ENCODE peak calls at places on chromosomes 5 and 9, in nine cellular contexts. One of them, this sample, is unnamed.

GRCh38 chr5:170333161-170333909 is 35.8 kb upstream of the LCP2 start:
- DNase-seq in GM04504: no peak
- DNase-seq in brain microvascular endothelial cell: no peak
- DNase-seq in CD8-positive, alpha-beta memory T cell: peak; percentile 72
- DNase-seq in stimulated activated CD4-positive, alpha-beta T cell treated with anti-CD3 and anti-CD28 coated beads, Interleukin-12 subunit alpha, Interleukin-12 subunit beta, amount 100 ng/mL, for 4 hours: peak; percentile 47
- DNase-seq in stimulated activated CD8-positive, alpha-beta memory T cell treated with anti-CD3 and anti-CD28 coated beads, Interleukin-15, amount 100 ng/mL, for 24 hours: no peak
- DNase-seq in HCEC 1CT: no peak
- DNase-seq in NCI-H2081: no peak
- DNase-seq in left cardiac atrium: no peak
- DNase-seq in this sample: no peak

GRCh38 chr9:127754099-127754760 is 19.1 kb upstream of the TOR2A start:
- DNase-seq in GM04504: no peak
- DNase-seq in brain microvascular endothelial cell: no peak
- DNase-seq in CD8-positive, alpha-beta memory T cell: no peak
- DNase-seq in stimulated activated CD4-positive, alpha-beta T cell treated with anti-CD3 and anti-CD28 coated beads, Interleukin-12 subunit alpha, Interleukin-12 subunit beta, amount 100 ng/mL, for 4 hours: no peak
- DNase-seq in stimulated activated CD8-positive, alpha-beta memory T cell treated with anti-CD3 and anti-CD28 coated beads, Interleukin-15, amount 100 ng/mL, for 24 hours: no peak
- DNase-seq in HCEC 1CT: peak; percentile 22
- DNase-seq in NCI-H2081: peak; percentile 28
- DNase-seq in left cardiac atrium: no peak
- DNase-seq in this sample: no peak

GRCh38 chr9:133844876-133845658 is 106.9 kb upstream of the SARDH start:
- DNase-seq in GM04504: no peak
- DNase-seq in brain microvascular endothelial cell: peak; percentile 66
- DNase-seq in CD8-positive, alpha-beta memory T cell: no peak
- DNase-seq in stimulated activated CD4-positive, alpha-beta T cell treated with anti-CD3 and anti-CD28 coated beads, Interleukin-12 subunit alpha, Interleukin-12 subunit beta, amount 100 ng/mL, for 4 hours: no peak
- DNase-seq in stimulated activated CD8-positive, alpha-beta memory T cell treated with anti-CD3 and anti-CD28 coated beads, Interleukin-15, amount 100 ng/mL, for 24 hours: no peak
- DNase-seq in HCEC 1CT: no peak
- DNase-seq in NCI-H2081: peak; percentile 53
- DNase-seq in left cardiac atrium: peak; percentile 86
- DNase-seq in this sample: no peak

GRCh38 chr5:157800109-157800508 is 56.6 kb downstream of the LSM11 start:
- DNase-seq in GM04504: no peak
- DNase-seq in brain microvascular endothelial cell: no peak
- DNase-seq in CD8-positive, alpha-beta memory T cell: no peak
- DNase-seq in stimulated activated CD4-positive, alpha-beta T cell treated with anti-CD3 and anti-CD28 coated beads, Interleukin-12 subunit alpha, Interleukin-12 subunit beta, amount 100 ng/mL, for 4 hours: no peak
- DNase-seq in stimulated activated CD8-positive, alpha-beta memory T cell treated with anti-CD3 and anti-CD28 coated beads, Interleukin-15, amount 100 ng/mL, for 24 hours: no peak
- DNase-seq in HCEC 1CT: no peak
- DNase-seq in NCI-H2081: no peak
- DNase-seq in left cardiac atrium: no peak
- DNase-seq in this sample: no peak

GRCh38 chr5:181039471-181039870 is 595 bp upstream of the BTNL9 start:
- DNase-seq in GM04504: no peak
- DNase-seq in brain microvascular endothelial cell: no peak
- DNase-seq in CD8-positive, alpha-beta memory T cell: no peak
- DNase-seq in stimulated activated CD4-positive, alpha-beta T cell treated with anti-CD3 and anti-CD28 coated beads, Interleukin-12 subunit alpha, Interleukin-12 subunit beta, amount 100 ng/mL, for 4 hours: no peak
- DNase-seq in stimulated activated CD8-positive, alpha-beta memory T cell treated with anti-CD3 and anti-CD28 coated beads, Interleukin-15, amount 100 ng/mL, for 24 hours: no peak
- DNase-seq in HCEC 1CT: no peak
- DNase-seq in NCI-H2081: no peak
- DNase-seq in left cardiac atrium: no peak
- DNase-seq in this sample: no peak

GRCh38 chr5:178421699-178422399 is 168.3 kb downstream of the COL23A1 start:
- DNase-seq in GM04504: no peak
- DNase-seq in brain microvascular endothelial cell: no peak
- DNase-seq in CD8-positive, alpha-beta memory T cell: no peak
- DNase-seq in stimulated activated CD4-positive, alpha-beta T cell treated with anti-CD3 and anti-CD28 coated beads, Interleukin-12 subunit alpha, Interleukin-12 subunit beta, amount 100 ng/mL, for 4 hours: no peak
- DNase-seq in stimulated activated CD8-positive, alpha-beta memory T cell treated with anti-CD3 and anti-CD28 coated beads, Interleukin-15, amount 100 ng/mL, for 24 hours: no peak
- DNase-seq in HCEC 1CT: no peak
- DNase-seq in NCI-H2081: no peak
- DNase-seq in left cardiac atrium: no peak
- DNase-seq in this sample: no peak

GRCh38 chr5:31854181-31854624 is 215.3 kb downstream of the PDZD2 start:
- DNase-seq in GM04504: no peak
- DNase-seq in brain microvascular endothelial cell: no peak
- DNase-seq in CD8-positive, alpha-beta memory T cell: no peak
- DNase-seq in stimulated activated CD4-positive, alpha-beta T cell treated with anti-CD3 and anti-CD28 coated beads, Interleukin-12 subunit alpha, Interleukin-12 subunit beta, amount 100 ng/mL, for 4 hours: no peak
- DNase-seq in stimulated activated CD8-positive, alpha-beta memory T cell treated with anti-CD3 and anti-CD28 coated beads, Interleukin-15, amount 100 ng/mL, for 24 hours: no peak
- DNase-seq in HCEC 1CT: no peak
- DNase-seq in NCI-H2081: peak; percentile 71
- DNase-seq in left cardiac atrium: peak; percentile 36
- DNase-seq in this sample: peak; percentile 18

GRCh38 chr5:139636975-139637408 is 11.2 kb upstream of the CXXC5 start:
- DNase-seq in GM04504: no peak
- DNase-seq in brain microvascular endothelial cell: no peak
- DNase-seq in CD8-positive, alpha-beta memory T cell: peak; percentile 46
- DNase-seq in stimulated activated CD4-positive, alpha-beta T cell treated with anti-CD3 and anti-CD28 coated beads, Interleukin-12 subunit alpha, Interleukin-12 subunit beta, amount 100 ng/mL, for 4 hours: no peak
- DNase-seq in stimulated activated CD8-positive, alpha-beta memory T cell treated with anti-CD3 and anti-CD28 coated beads, Interleukin-15, amount 100 ng/mL, for 24 hours: no peak
- DNase-seq in HCEC 1CT: peak; percentile 49
- DNase-seq in NCI-H2081: no peak
- DNase-seq in left cardiac atrium: no peak
- DNase-seq in this sample: no peak

GRCh38 chr5:141637693-141638419 is 1.1 kb downstream of the RELL2 start:
- DNase-seq in GM04504: no peak
- DNase-seq in brain microvascular endothelial cell: peak; percentile 46
- DNase-seq in CD8-positive, alpha-beta memory T cell: peak; percentile 60
- DNase-seq in stimulated activated CD4-positive, alpha-beta T cell treated with anti-CD3 and anti-CD28 coated beads, Interleukin-12 subunit alpha, Interleukin-12 subunit beta, amount 100 ng/mL, for 4 hours: peak; percentile 50
- DNase-seq in stimulated activated CD8-positive, alpha-beta memory T cell treated with anti-CD3 and anti-CD28 coated beads, Interleukin-15, amount 100 ng/mL, for 24 hours: peak; percentile 23
- DNase-seq in HCEC 1CT: peak; percentile 40
- DNase-seq in NCI-H2081: peak; percentile 9
- DNase-seq in left cardiac atrium: peak; percentile 75
- DNase-seq in this sample: no peak

GRCh38 chr5:80101993-80102392 is 66.8 kb downstream of the THBS4 start:
- DNase-seq in GM04504: no peak
- DNase-seq in brain microvascular endothelial cell: no peak
- DNase-seq in CD8-positive, alpha-beta memory T cell: no peak
- DNase-seq in stimulated activated CD4-positive, alpha-beta T cell treated with anti-CD3 and anti-CD28 coated beads, Interleukin-12 subunit alpha, Interleukin-12 subunit beta, amount 100 ng/mL, for 4 hours: no peak
- DNase-seq in stimulated activated CD8-positive, alpha-beta memory T cell treated with anti-CD3 and anti-CD28 coated beads, Interleukin-15, amount 100 ng/mL, for 24 hours: no peak
- DNase-seq in HCEC 1CT: no peak
- DNase-seq in NCI-H2081: no peak
- DNase-seq in left cardiac atrium: no peak
- DNase-seq in this sample: no peak

GRCh38 chr9:131997779-131998178 is 81.9 kb downstream of the MED27 start:
- DNase-seq in GM04504: no peak
- DNase-seq in brain microvascular endothelial cell: no peak
- DNase-seq in CD8-positive, alpha-beta memory T cell: no peak
- DNase-seq in stimulated activated CD4-positive, alpha-beta T cell treated with anti-CD3 and anti-CD28 coated beads, Interleukin-12 subunit alpha, Interleukin-12 subunit beta, amount 100 ng/mL, for 4 hours: no peak
- DNase-seq in stimulated activated CD8-positive, alpha-beta memory T cell treated with anti-CD3 and anti-CD28 coated beads, Interleukin-15, amount 100 ng/mL, for 24 hours: no peak
- DNase-seq in HCEC 1CT: no peak
- DNase-seq in NCI-H2081: no peak
- DNase-seq in left cardiac atrium: peak; percentile 66
- DNase-seq in this sample: no peak

GRCh38 chr9:36765468-36766341 is 193.0 kb downstream of the MELK start:
- DNase-seq in GM04504: no peak
- DNase-seq in brain microvascular endothelial cell: no peak
- DNase-seq in CD8-positive, alpha-beta memory T cell: peak; percentile 90
- DNase-seq in stimulated activated CD4-positive, alpha-beta T cell treated with anti-CD3 and anti-CD28 coated beads, Interleukin-12 subunit alpha, Interleukin-12 subunit beta, amount 100 ng/mL, for 4 hours: peak; percentile 89
- DNase-seq in stimulated activated CD8-positive, alpha-beta memory T cell treated with anti-CD3 and anti-CD28 coated beads, Interleukin-15, amount 100 ng/mL, for 24 hours: peak; percentile 66
- DNase-seq in HCEC 1CT: no peak
- DNase-seq in NCI-H2081: peak; percentile 97
- DNase-seq in left cardiac atrium: peak; percentile 72
- DNase-seq in this sample: no peak

GRCh38 chr9:136296434-136297015 is 7.4 kb downstream of the CCDC187 start:
- DNase-seq in GM04504: no peak
- DNase-seq in brain microvascular endothelial cell: no peak
- DNase-seq in CD8-positive, alpha-beta memory T cell: no peak
- DNase-seq in stimulated activated CD4-positive, alpha-beta T cell treated with anti-CD3 and anti-CD28 coated beads, Interleukin-12 subunit alpha, Interleukin-12 subunit beta, amount 100 ng/mL, for 4 hours: no peak
- DNase-seq in stimulated activated CD8-positive, alpha-beta memory T cell treated with anti-CD3 and anti-CD28 coated beads, Interleukin-15, amount 100 ng/mL, for 24 hours: no peak
- DNase-seq in HCEC 1CT: no peak
- DNase-seq in NCI-H2081: no peak
- DNase-seq in left cardiac atrium: peak; percentile 15
- DNase-seq in this sample: no peak

GRCh38 chr9:6922124-6922676 is 164.4 kb downstream of the KDM4C start:
- DNase-seq in GM04504: no peak
- DNase-seq in brain microvascular endothelial cell: no peak
- DNase-seq in CD8-positive, alpha-beta memory T cell: no peak
- DNase-seq in stimulated activated CD4-positive, alpha-beta T cell treated with anti-CD3 and anti-CD28 coated beads, Interleukin-12 subunit alpha, Interleukin-12 subunit beta, amount 100 ng/mL, for 4 hours: no peak
- DNase-seq in stimulated activated CD8-positive, alpha-beta memory T cell treated with anti-CD3 and anti-CD28 coated beads, Interleukin-15, amount 100 ng/mL, for 24 hours: no peak
- DNase-seq in HCEC 1CT: no peak
- DNase-seq in NCI-H2081: no peak
- DNase-seq in left cardiac atrium: no peak
- DNase-seq in this sample: no peak

GRCh38 chr9:109925810-109926209 is 145.8 kb downstream of the PALM2AKAP2 start:
- DNase-seq in GM04504: no peak
- DNase-seq in brain microvascular endothelial cell: no peak
- DNase-seq in CD8-positive, alpha-beta memory T cell: no peak
- DNase-seq in stimulated activated CD4-positive, alpha-beta T cell treated with anti-CD3 and anti-CD28 coated beads, Interleukin-12 subunit alpha, Interleukin-12 subunit beta, amount 100 ng/mL, for 4 hours: no peak
- DNase-seq in stimulated activated CD8-positive, alpha-beta memory T cell treated with anti-CD3 and anti-CD28 coated beads, Interleukin-15, amount 100 ng/mL, for 24 hours: no peak
- DNase-seq in HCEC 1CT: no peak
- DNase-seq in NCI-H2081: no peak
- DNase-seq in left cardiac atrium: no peak
- DNase-seq in this sample: no peak

GRCh38 chr9:13750061-13750460 is 470.6 kb upstream of the MPDZ start:
- DNase-seq in GM04504: peak; percentile 1
- DNase-seq in brain microvascular endothelial cell: peak; percentile 92
- DNase-seq in CD8-positive, alpha-beta memory T cell: no peak
- DNase-seq in stimulated activated CD4-positive, alpha-beta T cell treated with anti-CD3 and anti-CD28 coated beads, Interleukin-12 subunit alpha, Interleukin-12 subunit beta, amount 100 ng/mL, for 4 hours: no peak
- DNase-seq in stimulated activated CD8-positive, alpha-beta memory T cell treated with anti-CD3 and anti-CD28 coated beads, Interleukin-15, amount 100 ng/mL, for 24 hours: no peak
- DNase-seq in HCEC 1CT: no peak
- DNase-seq in NCI-H2081: no peak
- DNase-seq in left cardiac atrium: no peak
- DNase-seq in this sample: peak; percentile 86

GRCh38 chr9:104682642-104683041 is 11.7 kb upstream of the OR13D1 start:
- DNase-seq in GM04504: peak; percentile 22
- DNase-seq in brain microvascular endothelial cell: peak; percentile 16
- DNase-seq in CD8-positive, alpha-beta memory T cell: no peak
- DNase-seq in stimulated activated CD4-positive, alpha-beta T cell treated with anti-CD3 and anti-CD28 coated beads, Interleukin-12 subunit alpha, Interleukin-12 subunit beta, amount 100 ng/mL, for 4 hours: no peak
- DNase-seq in stimulated activated CD8-positive, alpha-beta memory T cell treated with anti-CD3 and anti-CD28 coated beads, Interleukin-15, amount 100 ng/mL, for 24 hours: no peak
- DNase-seq in HCEC 1CT: peak; percentile 57
- DNase-seq in NCI-H2081: peak; percentile 59
- DNase-seq in left cardiac atrium: no peak
- DNase-seq in this sample: peak; percentile 22

This sample was measured in skeletal muscle cell.